ENCODE peak calls at places on chromosome 4, in four cellular contexts. W is H1, M is K562, J is GM12878. V is an unnamed sample.
A peak's percentile ranks its signal among the peaks of the same experiment; 100 is the strongest.

GRCh38 chr4:169108303-169108702 is 98.2 kb upstream of the CBR4 start:
- DNase-seq in W (no peak), M (no peak), J (no peak), V (no peak)

GRCh38 chr4:127249066-127249766 is 383.5 kb upstream of the INTU start:
- DNase-seq in W (no peak), M (peak; percentile 3), J (no peak), V (peak; percentile 54)

GRCh38 chr4:48109413-48110263 is 24.4 kb downstream of the TXK start:
- DNase-seq in W (no peak), M (peak; percentile 70), J (no peak), V (peak; percentile 40)

GRCh38 chr4:95505149-95505548 is 43.6 kb downstream of the UNC5C start:
- DNase-seq in W (no peak), M (no peak), J (no peak), V (peak; percentile 55)

GRCh38 chr4:174633399-174633798 is 111.1 kb upstream of the HPGD start:
- DNase-seq in W (no peak), M (no peak), J (no peak), V (no peak)

GRCh38 chr4:151484396-151485102 is 75.6 kb downstream of the FHIP1A start:
- DNase-seq in W (peak; percentile 53), M (no peak), J (no peak), V (peak; percentile 77)

GRCh38 chr4:128525939-128526630 is 238.5 kb upstream of the PGRMC2 start:
- DNase-seq in W (no peak), M (no peak), J (no peak), V (peak; percentile 78)

GRCh38 chr4:5704276-5704675 is 4.1 kb downstream of the EVC2 start:
- DNase-seq in W (no peak), M (no peak), J (no peak), V (no peak)

GRCh38 chr4:13705521-13706035 is 78.1 kb upstream of the BOD1L1 start:
- DNase-seq in W (no peak), M (no peak), J (no peak), V (no peak)

GRCh38 chr4:140188975-140189374 is 35.0 kb upstream of the MAML3 start:
- DNase-seq in W (no peak), M (no peak), J (no peak), V (peak; percentile 64)

GRCh38 chr4:26058537-26058936 is 144.5 kb downstream of the SMIM20 start:
- DNase-seq in W (no peak), M (no peak), J (peak; percentile 32), V (no peak)

GRCh38 chr4:5785806-5786680 is 75.0 kb downstream of the EVC start:
- DNase-seq in W (no peak), M (no peak), J (no peak), V (peak; percentile 92)

GRCh38 chr4:112410364-112410763 is 105.6 kb downstream of the NEUROG2 start:
- DNase-seq in W (no peak), M (no peak), J (no peak), V (no peak)

GRCh38 chr4:3122081-3122563 is 47.6 kb downstream of the HTT start:
- DNase-seq in W (no peak), M (no peak), J (no peak), V (peak; percentile 81)

GRCh38 chr4:138230048-138230447 is 12.1 kb downstream of the SLC7A11 start:
- DNase-seq in W (no peak), M (no peak), J (no peak), V (no peak)

GRCh38 chr4:16496501-16496900 is 270.2 kb upstream of the TAPT1 start:
- DNase-seq in W (no peak), M (no peak), J (no peak), V (peak; percentile 67)

GRCh38 chr4:159070742-159071141 is 32.1 kb upstream of the RAPGEF2 start:
- DNase-seq in W (no peak), M (no peak), J (no peak), V (peak; percentile 74)

GRCh38 chr4:183337833-183338232 is 15.6 kb upstream of the CLDN24 start:
- DNase-seq in W (no peak), M (no peak), J (no peak), V (no peak)

GRCh38 chr4:168656055-168656660 is 159.3 kb downstream of the PALLD start:
- DNase-seq in W (no peak), M (no peak), J (no peak), V (peak; percentile 94)

GRCh38 chr4:61580721-61581377 is 380.7 kb downstream of the ADGRL3 start:
- DNase-seq in W (no peak), M (no peak), J (no peak), V (peak; percentile 4)

GRCh38 chr4:121736735-121737351 is 28.1 kb downstream of the SMIM43 start:
- DNase-seq in W (no peak), M (peak; percentile 68), J (no peak), V (peak; percentile 70)

GRCh38 chr4:147355849-147356248 is 125.0 kb upstream of the EDNRA start:
- DNase-seq in W (no peak), M (no peak), J (no peak), V (peak; percentile 97)

GRCh38 chr4:109611045-109611616 is 51.1 kb downstream of the MCUB start:
- DNase-seq in W (no peak), M (no peak), J (no peak), V (peak; percentile 82)

GRCh38 chr4:4386736-4387392 is at the start of gene NSG1:
- DNase-seq in W (no peak), M (no peak), J (no peak), V (peak; percentile 18)

GRCh38 chr4:173415092-173415491 is 16.2 kb upstream of the SCRG1 start:
- DNase-seq in W (no peak), M (no peak), J (no peak), V (no peak)

GRCh38 chr4:84966382-84967291 is at the start of gene WDFY3:
- DNase-seq in W (peak; percentile 51), M (peak; percentile 83), J (no peak), V (peak; percentile 89)

GRCh38 chr4:182338731-182339130 is 95.5 kb downstream of the TENM3 start:
- DNase-seq in W (no peak), M (no peak), J (no peak), V (peak; percentile 28)

GRCh38 chr4:151797853-151798252 is 37.0 kb upstream of the GATB start:
- DNase-seq in W (no peak), M (no peak), J (no peak), V (no peak)

DNA sequence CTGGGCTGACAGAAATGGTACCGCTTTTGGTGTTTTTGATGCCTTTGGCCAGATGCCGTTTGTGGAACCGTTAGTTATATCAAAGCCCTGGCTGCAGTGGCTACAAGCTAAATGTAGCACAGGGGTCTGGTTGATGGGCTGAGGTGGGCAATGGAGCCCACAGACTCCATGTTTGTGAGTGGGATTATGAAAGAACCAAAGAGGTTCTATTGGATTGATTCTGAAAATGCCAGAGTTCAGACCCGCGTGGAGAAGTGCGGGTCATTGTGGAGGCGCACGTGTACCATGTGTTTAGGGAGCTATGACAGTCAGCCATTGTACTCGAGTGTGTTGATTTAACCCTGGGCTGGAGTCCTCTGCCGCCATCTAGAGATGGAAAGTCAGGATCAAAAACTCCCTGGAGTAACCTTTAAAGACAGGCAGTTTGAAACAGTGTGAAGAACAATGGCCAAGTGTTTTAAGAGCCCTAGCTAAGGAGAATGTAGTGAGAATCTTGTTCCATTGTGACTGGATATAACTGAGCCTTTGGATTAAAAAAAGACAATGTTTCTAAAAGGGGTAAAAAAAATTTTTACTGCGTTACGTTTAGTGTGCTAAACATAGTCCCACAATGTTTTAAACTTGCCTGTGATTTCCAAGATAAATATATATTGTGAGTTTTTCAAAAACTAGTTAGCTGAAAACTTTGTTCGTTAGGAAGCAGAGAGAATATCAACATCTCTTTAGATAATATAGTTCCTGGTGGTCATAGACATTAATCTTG is 12.7 kb downstream of the ART3 start:
- DNase-seq in W (peak; percentile 59), M (peak; percentile 84), J (no peak), V (peak; percentile 61)
- TF ChIP-seq CHD1 in W (no peak), M (no peak), J (no peak), V (no peak)

GRCh38 chr4:58688603-58689002 is 1578.4 kb upstream of the IGFBP7 start:
- DNase-seq in W (no peak), M (no peak), J (no peak), V (no peak)
- TF ChIP-seq RFX5 in W (no peak), M (no peak), J (no peak), V (no peak)

GRCh38 chr4:76659103-76659490 is 224.1 kb downstream of the SHROOM3 start:
- DNase-seq in W (no peak), M (no peak), J (no peak), V (peak; percentile 55)

GRCh38 chr4:76655566-76656479 is 220.8 kb downstream of the SHROOM3 start:
- DNase-seq in W (no peak), M (no peak), J (no peak), V (no peak)

GRCh38 chr4:76658231-76659102 is 223.4 kb downstream of the SHROOM3 start:
- DNase-seq in W (no peak), M (no peak), J (no peak), V (peak; percentile 86)

GRCh38 chr4:76654796-76655195 is 219.8 kb downstream of the SHROOM3 start:
- DNase-seq in W (no peak), M (no peak), J (no peak), V (peak; percentile 36)

DNA sequence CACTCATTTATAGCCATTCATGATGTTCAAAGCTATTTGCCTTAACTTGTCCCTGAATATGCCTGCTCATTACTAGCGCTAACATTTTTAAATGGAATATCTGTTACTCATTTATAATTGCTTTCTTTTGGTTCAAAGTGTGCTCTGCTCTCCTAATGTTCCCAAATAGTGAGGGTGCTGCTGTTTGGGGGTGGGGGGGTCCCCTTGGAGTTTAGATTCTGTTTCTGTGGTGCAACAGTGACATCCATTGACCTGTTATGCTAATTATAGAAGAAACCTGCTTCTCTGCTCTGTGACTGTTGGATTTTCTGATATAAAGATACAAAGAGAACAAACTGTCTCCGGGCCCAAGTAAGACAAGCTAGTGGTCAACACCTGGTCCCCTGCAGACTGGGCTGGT is 222.4 kb downstream of the SHROOM3 start:
- DNase-seq in W (no peak), M (no peak), J (no peak), V (no peak)
- TF ChIP-seq CTCF in W (no peak), M (no peak), J (no peak), V (no peak)

GRCh38 chr4:105186701-105187158 is 40.1 kb downstream of the TET2 start:
- DNase-seq in W (no peak), M (no peak), J (no peak), V (peak; percentile 78)
- TF ChIP-seq CHD1 in W (no peak), M (no peak), J (no peak), V (no peak)

GRCh38 chr4:52943644-52944043 is 81.5 kb downstream of the RASL11B start:
- DNase-seq in W (no peak), M (no peak), J (no peak), V (no peak)
- TF ChIP-seq RFX5 in W (no peak), M (no peak), J (no peak), V (no peak)

GRCh38 chr4:99148545-99148944 is 4.4 kb upstream of the ADH4 start:
- DNase-seq in W (no peak), M (no peak), J (no peak), V (no peak)

GRCh38 chr4:99151452-99151851 is 7.4 kb upstream of the ADH4 start:
- DNase-seq in W (no peak), M (no peak), J (no peak), V (no peak)

GRCh38 chr4:99151931-99152448 is 7.9 kb upstream of the ADH4 start:
- DNase-seq in W (no peak), M (no peak), J (no peak), V (no peak)

GRCh38 chr4:99154658-99155342 is 10.7 kb upstream of the ADH4 start:
- DNase-seq in W (no peak), M (no peak), J (no peak), V (no peak)

GRCh38 chr4:99149620-99150019 is 5.5 kb upstream of the ADH4 start:
- DNase-seq in W (no peak), M (no peak), J (no peak), V (no peak)
- TF ChIP-seq CTCF in W (no peak), M (no peak), J (no peak), V (no peak)

V was measured in IMR-90.